ENCODE peak calls at places on chromosomes 3 and 15, in seven cellular contexts. R, Y, D, Q, I, T and J are unnamed samples.

GRCh38 chr15:57551717-57552677 is 39.7 kb upstream of the MYZAP start:
- DNase-seq in Q (peak; percentile 90), Y (no peak), R (peak; percentile 70), T (peak; percentile 70), I (peak; percentile 76), D (peak; percentile 50), J (peak; percentile 78)

GRCh38 chr3:190375671-190376070 is 12.3 kb upstream of the CLDN16 start:
- DNase-seq in R (no peak), Y (no peak), D (no peak), Q (no peak), I (no peak), T (no peak), J (no peak)

GRCh38 chr3:50171540-50172301 is 16.6 kb downstream of the SEMA3F start:
- DNase-seq in I (no peak), R (no peak), Q (no peak), Y (no peak), D (peak; percentile 45), T (no peak), J (no peak)

GRCh38 chr15:79539426-79539825 is 107.3 kb downstream of the MINAR1 start:
- DNase-seq in Q (no peak), Y (no peak), I (no peak), R (no peak), D (no peak), T (no peak), J (peak; percentile 2)

GRCh38 chr15:94587071-94587470 is 355.7 kb downstream of the MCTP2 start:
- DNase-seq in T (no peak), R (no peak), Q (no peak), I (no peak), Y (no peak), D (no peak), J (no peak)

GRCh38 chr3:20038679-20039078 is 1.6 kb upstream of the KAT2B start:
- DNase-seq in I (no peak), Y (no peak), D (no peak), Q (no peak), R (no peak), T (no peak), J (no peak)

GRCh38 chr3:188434594-188434993 is 280.6 kb downstream of the LPP start:
- DNase-seq in D (no peak), I (no peak), R (peak; percentile 35), Q (no peak), T (no peak), Y (no peak), J (peak; percentile 23)

GRCh38 chr3:115190747-115191146 is 43.7 kb upstream of the ZBTB20 start:
- DNase-seq in R (no peak), Q (no peak), D (no peak), Y (no peak), I (no peak), T (no peak), J (no peak)

GRCh38 chr3:171776411-171776810 is 33.9 kb downstream of the PLD1 start:
- DNase-seq in D (no peak), R (no peak), Q (no peak), I (peak; percentile 63), T (no peak), Y (no peak), J (no peak)

GRCh38 chr3:183584246-183584913 is 28.9 kb upstream of the KLHL6 start:
- DNase-seq in R (peak; percentile 53), I (peak; percentile 19), Q (peak; percentile 76), D (no peak), T (peak; percentile 50), Y (peak; percentile 81), J (peak; percentile 67)

GRCh38 chr3:150603888-150604319 is 783 bp downstream of the SELENOT start:
- DNase-seq in Y (no peak), D (no peak), I (no peak), T (no peak), Q (no peak), R (no peak), J (no peak)

GRCh38 chr3:141383555-141384129 is 15.3 kb downstream of the ZBTB38 start:
- DNase-seq in T (no peak), D (no peak), Q (no peak), I (no peak), Y (no peak), R (peak; percentile 67), J (peak; percentile 41)

GRCh38 chr3:123518892-123519485 is 65.9 kb downstream of the HACD2 start:
- DNase-seq in D (no peak), R (peak; percentile 21), T (no peak), Y (no peak), Q (no peak), I (no peak), J (peak; percentile 7)

GRCh38 chr3:50428007-50428633 is 68.8 kb upstream of the TMEM115 start:
- DNase-seq in R (no peak), T (no peak), Y (no peak), I (no peak), Q (peak; percentile 11), D (no peak), J (no peak)

GRCh38 chr3:52222319-52223221 is 2.9 kb downstream of the TLR9 start:
- DNase-seq in Q (no peak), I (no peak), D (no peak), Y (peak; percentile 38), T (no peak), R (no peak), J (no peak)

GRCh38 chr3:66038726-66039589 is at the start of gene MAGI1:
- DNase-seq in D (peak; percentile 95), T (peak; percentile 92), Y (peak; percentile 92), I (peak; percentile 88), R (peak; percentile 95), Q (peak; percentile 96), J (peak; percentile 96)

GRCh38 chr3:113374078-113374477 is 67.2 kb downstream of the CFAP44 start:
- DNase-seq in R (no peak), I (no peak), Q (no peak), Y (no peak), D (no peak), T (no peak), J (no peak)

GRCh38 chr3:150077581-150078247 is 107.0 kb upstream of the PFN2 start:
- DNase-seq in R (peak; percentile 81), T (no peak), I (no peak), D (no peak), Y (no peak), Q (peak; percentile 68), J (peak; percentile 74)

GRCh38 chr3:11037241-11037873 is 44.8 kb downstream of the SLC6A1 start:
- DNase-seq in T (no peak), I (no peak), Q (no peak), Y (no peak), R (no peak), D (no peak), J (no peak)

GRCh38 chr3:168933614-168934013 is 729.9 kb downstream of the MECOM start:
- DNase-seq in T (peak; percentile 23), Y (no peak), R (peak; percentile 28), Q (peak; percentile 14), I (no peak), D (no peak), J (peak; percentile 24)

GRCh38 chr15:48112242-48112641 is 8.5 kb upstream of the SLC24A5 start:
- DNase-seq in I (no peak), T (no peak), Y (no peak), R (peak; percentile 30), D (peak; percentile 8), Q (peak; percentile 39), J (peak; percentile 32)

GRCh38 chr15:64502537-64502936 is 42.2 kb downstream of the ZNF609 start:
- DNase-seq in I (no peak), Y (no peak), R (peak; percentile 28), T (no peak), D (no peak), Q (peak; percentile 21), J (no peak)

GRCh38 chr3:134810850-134811249 is 15.8 kb downstream of the EPHB1 start:
- DNase-seq in T (no peak), Y (no peak), I (no peak), R (no peak), D (no peak), Q (no peak), J (no peak)

GRCh38 chr3:153404157-153404556 is 242.1 kb downstream of the RAP2B start:
- DNase-seq in T (no peak), Y (no peak), Q (no peak), R (no peak), D (no peak), I (no peak), J (no peak)

DNA sequence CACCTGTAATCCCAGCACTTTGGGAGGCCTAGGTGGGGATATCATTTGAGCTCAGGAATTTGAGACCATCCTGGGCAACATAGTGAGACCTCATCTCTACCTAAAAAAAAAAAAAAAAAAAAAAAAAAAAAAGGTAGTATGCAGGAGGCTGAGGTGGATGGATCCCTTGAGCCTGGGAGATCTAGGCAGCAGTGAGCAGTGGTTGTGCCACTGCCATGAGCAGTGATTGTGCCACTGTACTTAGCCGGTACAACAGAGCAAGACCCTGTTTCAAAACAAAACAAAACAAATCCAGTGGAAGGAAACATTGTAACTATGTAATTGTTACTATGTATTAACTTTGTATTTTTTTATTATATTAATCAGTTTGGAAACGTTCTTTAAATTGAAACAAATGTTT is 5.9 kb downstream of the FEM1B start:
- DNase-seq in T (no peak), D (no peak), R (no peak), Q (no peak), Y (no peak), I (no peak), J (no peak)
- H3K4me3 ChIP-seq in T (no peak overlapping the region), D (no peak overlapping the region), R (no peak overlapping the region), Q (no peak overlapping the region), Y (no peak overlapping the region), I (no peak overlapping the region), J (no peak overlapping the region)

GRCh38 chr15:96351801-96352593 is 21.5 kb downstream of the NR2F2 start:
- DNase-seq in R (no peak), Q (no peak), I (no peak), Y (peak; percentile 83), T (peak; percentile 35), D (no peak), J (no peak)
- H3K4me3 ChIP-seq in R (no peak overlapping the region), Q (no peak overlapping the region), I (peak overlapping the region; percentile 36), Y (peak overlapping the region; percentile 37), T (peak overlapping the region; percentile 26), D (no peak overlapping the region), J (no peak overlapping the region)

DNA sequence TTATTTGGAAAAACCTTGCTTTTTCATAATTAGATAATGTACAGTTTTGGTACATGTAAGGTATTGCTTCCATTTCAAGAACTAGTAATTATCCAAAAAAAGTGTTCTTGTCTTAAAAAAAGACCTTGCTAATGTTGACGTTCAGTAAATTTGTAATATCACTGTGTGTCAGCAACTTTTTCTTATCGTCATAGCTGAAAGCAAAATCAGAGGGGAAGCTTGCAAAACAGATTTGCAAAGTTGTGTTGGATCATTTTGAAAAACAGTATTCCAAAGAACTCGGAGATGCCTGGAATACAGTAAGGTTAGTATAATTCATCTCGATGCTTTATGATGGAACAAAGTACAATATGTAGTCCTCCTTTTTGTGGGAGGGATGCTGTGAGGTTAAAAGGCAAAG is 1.4 kb downstream of the NSUN3 start:
- DNase-seq in D (no peak), R (no peak), Q (no peak), T (no peak), Y (no peak), I (no peak), J (peak; percentile 56)
- H3K4me3 ChIP-seq in D (peak overlapping the region; percentile 58), R (no peak overlapping the region), Q (peak overlapping the region; percentile 6), T (no peak overlapping the region), Y (no peak overlapping the region), I (peak overlapping the region; percentile 86), J (peak overlapping the region; percentile 84)

DNA sequence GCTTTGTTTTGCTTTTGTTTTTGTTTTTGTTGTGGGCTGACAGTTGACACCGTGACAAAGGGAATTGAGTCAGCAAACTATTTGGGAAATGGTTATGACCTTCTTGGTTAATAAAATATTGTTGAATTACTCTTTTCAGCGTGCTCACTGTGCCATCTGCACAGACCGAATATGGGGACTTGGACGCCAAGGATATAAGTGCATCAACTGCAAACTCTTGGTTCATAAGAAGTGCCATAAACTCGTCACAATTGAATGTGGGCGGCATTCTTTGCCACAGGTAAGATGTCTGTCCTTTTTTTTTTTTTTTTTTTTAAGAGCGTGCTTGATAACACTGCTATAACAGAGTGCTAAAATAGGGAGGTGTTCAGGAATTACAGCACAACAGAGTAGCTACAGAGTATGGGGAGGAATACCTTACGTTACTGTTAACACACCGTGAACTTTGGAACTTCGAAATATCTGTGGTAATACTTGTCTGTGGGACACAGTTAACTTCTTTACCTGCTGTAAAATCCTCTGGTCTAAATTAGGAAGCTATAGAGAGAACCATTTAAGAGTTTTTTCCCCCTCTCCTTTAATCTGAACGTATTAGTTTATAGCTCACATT is 48.2 kb downstream of the PRKCI start:
- DNase-seq in Q (no peak), I (no peak), R (no peak), T (no peak), Y (no peak), D (no peak), J (no peak)
- H3K4me3 ChIP-seq in Q (no peak overlapping the region), I (no peak overlapping the region), R (no peak overlapping the region), T (no peak overlapping the region), Y (no peak overlapping the region), D (no peak overlapping the region), J (no peak overlapping the region)